ENCODE peak calls at places on chromosome 6, in eight cellular contexts. C is IMR-90; E is right atrium auricular region; J is SJSA1; D is CD8-positive, alpha-beta memory T cell; I is transverse colon; G is heart right ventricle; N is lung. X is an unnamed sample.

GRCh38 chr6:6940031-6940664 is 167.6 kb upstream of the RREB1 start:
- DNase-seq in C (no peak), E (no peak), J (no peak), D (no peak), I (no peak), G (no peak), N (no peak), X (no peak)

GRCh38 chr6:48782230-48782629 is 671.2 kb upstream of the PTCHD4 start:
- DNase-seq in C (no peak), E (no peak), J (no peak), D (no peak), I (no peak), G (no peak), N (no peak), X (no peak)

GRCh38 chr6:144334150-144334708 is 49.1 kb downstream of the UTRN start:
- DNase-seq in C (no peak), E (no peak), J (no peak), D (peak), I (peak), G (no peak), N (peak), X (no peak)

GRCh38 chr6:27168586-27169443 is 78.7 kb upstream of the PRSS16 start:
- DNase-seq in C (peak), E (no peak), J (peak), D (no peak), I (no peak), G (no peak), N (no peak), X (no peak)

GRCh38 chr6:30325873-30326445 is 768 bp upstream of the TRIM39 start:
- DNase-seq in C (no peak), E (no peak), J (no peak), D (no peak), I (no peak), G (no peak), N (no peak), X (peak)

GRCh38 chr6:139371421-139372253 is 2.8 kb downstream of the CITED2 start:
- DNase-seq in C (peak), E (no peak), J (no peak), D (no peak), I (no peak), G (no peak), N (no peak), X (no peak)

GRCh38 chr6:109762769-109763450 is 71.8 kb downstream of the FIG4 start:
- DNase-seq in C (peak), E (no peak), J (no peak), D (no peak), I (no peak), G (no peak), N (no peak), X (no peak)

GRCh38 chr6:41591859-41592502 is 45.8 kb downstream of the FOXP4 start:
- DNase-seq in C (peak), E (peak), J (peak), D (peak), I (peak), G (peak), N (peak), X (no peak)

GRCh38 chr6:108689279-108690161 is 128.8 kb downstream of the FOXO3 start:
- DNase-seq in C (peak), E (peak), J (no peak), D (no peak), I (peak), G (peak), N (peak), X (no peak)

GRCh38 chr6:84344005-84344404 is 116.6 kb upstream of the CEP162 start:
- DNase-seq in C (no peak), E (no peak), J (no peak), D (no peak), I (no peak), G (no peak), N (no peak), X (no peak)

GRCh38 chr6:142013875-142014495 is 118.7 kb upstream of the GJE1 start:
- DNase-seq in C (no peak), E (no peak), J (no peak), D (no peak), I (no peak), G (no peak), N (no peak), X (no peak)

GRCh38 chr6:111562271-111562670 is 43.4 kb downstream of the TRAF3IP2 start:
- DNase-seq in C (no peak), E (no peak), J (no peak), D (no peak), I (no peak), G (no peak), N (no peak), X (no peak)

GRCh38 chr6:160494576-160494975 is 146.4 kb downstream of the SLC22A3 start:
- DNase-seq in C (no peak), E (no peak), J (no peak), D (no peak), I (no peak), G (no peak), N (no peak), X (no peak)

GRCh38 chr6:157865249-157865648 is 42.2 kb downstream of the SNX9 start:
- DNase-seq in C (no peak), E (no peak), J (no peak), D (no peak), I (no peak), G (no peak), N (no peak), X (no peak)

GRCh38 chr6:121849477-121849876 is 414.0 kb downstream of the GJA1 start:
- DNase-seq in C (peak), E (peak), J (peak), D (no peak), I (peak), G (no peak), N (peak), X (peak)

GRCh38 chr6:90109141-90109540 is 187.5 kb downstream of the BACH2 start:
- DNase-seq in C (no peak), E (no peak), J (no peak), D (no peak), I (no peak), G (no peak), N (no peak), X (no peak)

GRCh38 chr6:145034664-145035063 is 700.7 kb downstream of the EPM2A start:
- DNase-seq in C (peak), E (no peak), J (peak), D (no peak), I (no peak), G (no peak), N (no peak), X (no peak)

GRCh38 chr6:17098538-17098937 is 3.3 kb upstream of the STMND1 start:
- DNase-seq in C (peak), E (no peak), J (no peak), D (no peak), I (no peak), G (no peak), N (no peak), X (no peak)

GRCh38 chr6:105331927-105332326 is 71.0 kb downstream of the PREP start:
- DNase-seq in C (no peak), E (no peak), J (no peak), D (no peak), I (no peak), G (no peak), N (no peak), X (no peak)

GRCh38 chr6:112475083-112475482 is 128.0 kb downstream of the RFPL4B start:
- DNase-seq in C (peak), E (no peak), J (peak), D (no peak), I (no peak), G (no peak), N (no peak), X (no peak)

GRCh38 chr6:81708306-81708705 is 44.2 kb downstream of the TENT5A start:
- DNase-seq in C (no peak), E (no peak), J (no peak), D (no peak), I (no peak), G (no peak), N (no peak), X (peak)

GRCh38 chr6:49787176-49787575 is at the start of gene PGK2:
- DNase-seq in C (no peak), E (no peak), J (no peak), D (no peak), I (no peak), G (no peak), N (no peak), X (peak)

GRCh38 chr6:120569689-120570088 is 764.6 kb downstream of the TBC1D32 start:
- DNase-seq in C (no peak), E (no peak), J (no peak), D (no peak), I (no peak), G (no peak), N (no peak), X (no peak)

GRCh38 chr6:102520981-102521380 is 1127.5 kb downstream of the GRIK2 start:
- DNase-seq in C (no peak), E (no peak), J (no peak), D (no peak), I (no peak), G (no peak), N (no peak), X (no peak)

GRCh38 chr6:113246186-113246585 is 611.0 kb upstream of the MARCKS start:
- DNase-seq in C (peak), E (no peak), J (no peak), D (no peak), I (no peak), G (no peak), N (no peak), X (no peak)

GRCh38 chr6:52227495-52227894 is 16.8 kb downstream of the IL17F start:
- DNase-seq in C (peak), E (no peak), J (no peak), D (no peak), I (no peak), G (no peak), N (no peak), X (no peak)

GRCh38 chr6:3381233-3382065 is 75.4 kb downstream of the SLC22A23 start:
- DNase-seq in C (no peak), E (no peak), J (no peak), D (no peak), I (no peak), G (peak), N (no peak), X (no peak)

GRCh38 chr6:148840256-148840655 is 93.4 kb downstream of the UST start:
- DNase-seq in C (no peak), E (no peak), J (no peak), D (no peak), I (no peak), G (no peak), N (no peak), X (no peak)

GRCh38 chr6:144033816-144034540 is 25.9 kb upstream of the PLAGL1 start:
- DNase-seq in C (peak), E (no peak), J (no peak), D (no peak), I (no peak), G (no peak), N (no peak), X (no peak)

GRCh38 chr6:53999088-53999755 is 112.0 kb upstream of the MLIP start:
- DNase-seq in C (no peak), E (no peak), J (no peak), D (no peak), I (no peak), G (no peak), N (no peak), X (no peak)

GRCh38 chr6:40901322-40902055 is 137.5 kb downstream of the UNC5CL start:
- DNase-seq in C (no peak), E (no peak), J (no peak), D (no peak), I (no peak), G (no peak), N (no peak), X (no peak)

GRCh38 chr6:158789115-158789917 is 29.9 kb downstream of the EZR start:
- DNase-seq in C (no peak), E (no peak), J (no peak), D (peak), I (peak), G (no peak), N (no peak), X (no peak)

GRCh38 chr6:37174196-37174514 is 4.2 kb downstream of the PIM1 start:
- DNase-seq in C (no peak), E (no peak), J (no peak), D (no peak), I (no peak), G (no peak), N (no peak), X (no peak)
- H3K27ac ChIP-seq in C (no peak), E (peak), J (no peak), D (peak), I (peak), G (no peak), N (peak), X (no peak)

GRCh38 chr6:154157706-154158105 is 118.7 kb downstream of the OPRM1 start:
- DNase-seq in C (no peak), E (no peak), J (no peak), D (no peak), I (no peak), G (no peak), N (no peak), X (no peak)
- H3K27ac ChIP-seq in C (no peak), E (no peak), J (no peak), D (no peak), I (peak), G (no peak), N (no peak), X (no peak)

GRCh38 chr6:31663087-31663960 is 1.5 kb downstream of the GPANK1 start:
- DNase-seq in C (peak), E (no peak), J (no peak), D (no peak), I (no peak), G (no peak), N (no peak), X (no peak)
- H3K27ac ChIP-seq in C (peak), E (peak), J (no peak), D (peak), I (peak), G (peak), N (peak), X (no peak)

GRCh38 chr6:47031656-47032055 is 10.5 kb downstream of the ADGRF1 start:
- DNase-seq in C (no peak), E (no peak), J (no peak), D (no peak), I (no peak), G (no peak), N (no peak), X (no peak)
- H3K27ac ChIP-seq in C (no peak), E (no peak), J (no peak), D (no peak), I (no peak), G (no peak), N (peak), X (no peak)